ENCODE peak calls at places on chromosome 17, in seven cellular contexts. A, T, F, P, B, C and D are unnamed samples.

GRCh38 chr17:7839199-7839889 is 5.3 kb downstream of the KDM6B start:
- DNase-seq in A (no peak), T (no peak), F (peak; percentile 88), P (no peak), B (no peak), C (no peak), D (no peak)

GRCh38 chr17:79979201-79979840 is 56.4 kb downstream of the TBC1D16 start:
- DNase-seq in A (peak; percentile 11), T (peak; percentile 13), F (no peak), P (no peak), B (no peak), C (no peak), D (no peak)

GRCh38 chr17:56918916-56919315 is 5.1 kb upstream of the TRIM25 start:
- DNase-seq in A (no peak), T (no peak), F (no peak), P (no peak), B (no peak), C (no peak), D (no peak)

GRCh38 chr17:48578616-48579560 is 738 bp upstream of the HOXB4 start:
- DNase-seq in A (no peak), T (no peak), F (no peak), P (no peak), B (no peak), C (no peak), D (no peak)

GRCh38 chr17:45381001-45381400 is 51.7 kb downstream of the ARHGAP27 start:
- DNase-seq in A (no peak), T (no peak), F (no peak), P (no peak), B (peak; percentile 21), C (no peak), D (no peak)

GRCh38 chr17:20218231-20218630 is 209.1 kb downstream of the SPECC1 start:
- DNase-seq in A (no peak), T (no peak), F (no peak), P (no peak), B (no peak), C (no peak), D (no peak)

GRCh38 chr17:64218066-64218465 is 45.0 kb downstream of the TEX2 start:
- DNase-seq in A (no peak), T (no peak), F (no peak), P (no peak), B (no peak), C (no peak), D (no peak)

GRCh38 chr17:1228752-1229353 is 41.4 kb upstream of the BHLHA9 start:
- DNase-seq in A (no peak), T (no peak), F (no peak), P (no peak), B (no peak), C (no peak), D (no peak)

GRCh38 chr17:81247339-81247990 is 8.3 kb downstream of the NDUFAF8 start:
- DNase-seq in A (no peak), T (no peak), F (no peak), P (no peak), B (peak; percentile 31), C (no peak), D (no peak)

GRCh38 chr17:54891176-54891821 is 9.4 kb upstream of the TOM1L1 start:
- DNase-seq in A (peak; percentile 40), T (no peak), F (no peak), P (peak; percentile 61), B (no peak), C (no peak), D (peak; percentile 53)

GRCh38 chr17:6775871-6776405 is at the start of gene FBXO39:
- DNase-seq in A (no peak), T (no peak), F (no peak), P (no peak), B (no peak), C (no peak), D (no peak)

GRCh38 chr17:47895856-47896671 is at the start of gene SP2:
- DNase-seq in A (peak; percentile 100), T (peak; percentile 100), F (peak; percentile 100), P (peak; percentile 100), B (peak; percentile 99), C (peak; percentile 100), D (peak; percentile 100)

GRCh38 chr17:75976175-75976848 is 2.7 kb downstream of the ACOX1 start:
- DNase-seq in A (no peak), T (no peak), F (no peak), P (peak; percentile 89), B (no peak), C (no peak), D (peak; percentile 20)

GRCh38 chr17:9108166-9108565 is 86.9 kb downstream of the NTN1 start:
- DNase-seq in A (no peak), T (no peak), F (no peak), P (no peak), B (no peak), C (no peak), D (no peak)

GRCh38 chr17:70137451-70138230 is 31.7 kb upstream of the KCNJ2 start:
- DNase-seq in A (peak; percentile 45), T (peak; percentile 47), F (peak; percentile 32), P (no peak), B (no peak), C (peak; percentile 84), D (peak; percentile 53)

GRCh38 chr17:1736348-1737281 is 6.1 kb upstream of the SERPINF2 start:
- DNase-seq in A (peak; percentile 49), T (peak; percentile 87), F (peak; percentile 52), P (peak; percentile 98), B (peak; percentile 95), C (peak; percentile 49), D (peak; percentile 85)

GRCh38 chr17:11298401-11298800 is 57.4 kb downstream of the SHISA6 start:
- DNase-seq in A (no peak), T (no peak), F (no peak), P (no peak), B (no peak), C (no peak), D (no peak)
- H3K4me1 ChIP-seq in A (no peaks in the 10 kb centered on the region), T (no peaks in the 10 kb centered on the region), F (no peaks in the 10 kb centered on the region), P (no peaks in the 10 kb centered on the region), B (no peaks in the 10 kb centered on the region), C (no peaks in the 10 kb centered on the region), D (no peaks in the 10 kb centered on the region)

GRCh38 chr17:5437721-5438317 is 1.1 kb downstream of the C1QBP start:
- DNase-seq in A (no peak), T (no peak), F (no peak), P (no peak), B (no peak), C (no peak), D (no peak)

GRCh38 chr17:5434984-5435383 is 4.0 kb downstream of the C1QBP start:
- DNase-seq in A (no peak), T (no peak), F (no peak), P (no peak), B (no peak), C (no peak), D (no peak)

GRCh38 chr17:5443728-5444127 is 4.8 kb upstream of the C1QBP start:
- DNase-seq in A (no peak), T (no peak), F (no peak), P (no peak), B (no peak), C (no peak), D (no peak)

GRCh38 chr17:5439446-5439764 is 450 bp upstream of the C1QBP start:
- DNase-seq in A (no peak), T (no peak), F (no peak), P (no peak), B (no peak), C (no peak), D (no peak)

DNA sequence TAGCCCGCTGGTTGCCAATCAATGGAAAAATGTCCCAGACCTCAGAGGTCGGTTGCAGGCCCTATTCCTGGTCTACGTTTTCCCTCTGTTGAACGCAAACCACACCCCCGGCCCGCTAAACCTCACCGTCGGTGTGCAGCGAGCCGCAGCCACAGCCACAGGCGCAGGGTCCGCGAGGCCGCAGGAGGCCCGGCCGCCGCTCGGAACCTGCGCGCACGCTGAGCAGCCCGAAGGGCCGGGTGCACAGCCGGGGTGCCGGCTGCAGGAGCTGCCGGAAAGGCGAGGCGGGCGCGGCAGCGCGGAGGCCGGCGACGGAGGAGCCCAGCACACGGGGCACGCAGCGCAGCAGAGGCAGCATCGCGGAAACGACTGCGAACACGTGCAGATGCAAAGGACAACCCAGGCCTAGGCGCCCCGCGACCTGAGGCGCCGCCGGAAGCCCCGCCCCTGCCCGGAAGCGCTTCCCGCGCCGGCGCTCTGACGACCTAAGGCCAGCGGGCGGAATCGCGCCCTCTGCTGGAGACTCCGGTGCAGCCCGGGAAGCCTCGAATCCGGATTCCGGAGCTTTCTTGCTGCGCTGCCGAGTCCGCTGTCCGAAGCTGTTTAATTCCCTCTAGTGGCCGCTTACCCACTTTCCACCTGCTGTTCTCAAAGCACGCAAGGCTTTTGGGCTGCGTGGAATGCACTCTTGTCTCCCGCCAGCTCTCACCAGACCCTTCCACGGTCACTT is at the start of gene C1QBP:
- DNase-seq in A (peak; percentile 94), T (peak; percentile 93), F (peak; percentile 96), P (peak; percentile 85), B (peak; percentile 94), C (peak; percentile 87), D (peak; percentile 93)
- TF ChIP-seq POLR2A in A (peak; percentile 59), T (peak; percentile 42), F (peak; percentile 54), P (peak; percentile 93), B (peak; percentile 72), C (peak; percentile 64), D (no peak)

DNA sequence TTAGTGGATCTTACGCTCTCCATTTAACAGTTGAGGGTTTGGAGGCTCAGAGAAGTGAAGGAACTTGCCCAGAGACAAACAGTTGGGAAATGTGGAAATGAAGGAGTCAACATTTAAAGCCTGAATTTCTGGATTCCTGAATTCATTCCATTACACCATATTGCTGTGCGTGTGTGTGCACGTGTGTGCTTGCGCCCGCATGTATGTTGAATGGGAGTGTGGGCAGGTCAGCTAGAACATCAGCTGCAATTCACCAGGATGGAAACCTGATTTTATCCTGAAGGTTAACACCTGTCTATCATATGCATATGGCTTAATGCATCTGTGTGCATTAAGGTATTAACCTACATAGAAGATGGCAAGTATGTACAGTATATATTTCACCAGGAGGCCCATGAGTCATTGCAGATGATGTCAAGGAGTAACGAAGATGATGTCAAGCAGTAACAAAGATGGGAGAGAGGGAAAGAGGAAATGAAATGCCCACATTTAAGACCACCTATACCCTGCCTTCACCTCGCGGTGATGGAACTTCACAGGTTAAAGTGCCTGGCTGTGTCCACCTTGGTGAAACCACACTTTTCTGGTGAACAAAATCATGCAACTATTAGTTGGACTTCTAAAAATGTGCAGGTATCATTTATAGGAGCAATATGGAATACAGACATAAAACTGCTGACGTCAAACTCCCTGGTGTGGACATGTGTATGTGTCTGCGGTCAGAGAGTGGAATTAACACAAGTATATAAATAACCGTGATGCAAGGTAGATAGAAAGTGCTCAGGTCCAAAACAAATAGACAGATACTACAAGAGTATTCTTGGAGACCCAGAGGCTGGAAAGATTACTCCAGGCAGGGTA is 832 bp upstream of the ADAP2 start:
- DNase-seq in A (no peak), T (no peak), F (no peak), P (no peak), B (no peak), C (no peak), D (no peak)
- H3K9me3 ChIP-seq in A (no peaks in the 10 kb centered on the region), T (no peaks in the 10 kb centered on the region), F (no peaks in the 10 kb centered on the region), P (no peaks in the 10 kb centered on the region), B (no peaks in the 10 kb centered on the region), C (no peaks in the 10 kb centered on the region), D (no peaks in the 10 kb centered on the region)

DNA sequence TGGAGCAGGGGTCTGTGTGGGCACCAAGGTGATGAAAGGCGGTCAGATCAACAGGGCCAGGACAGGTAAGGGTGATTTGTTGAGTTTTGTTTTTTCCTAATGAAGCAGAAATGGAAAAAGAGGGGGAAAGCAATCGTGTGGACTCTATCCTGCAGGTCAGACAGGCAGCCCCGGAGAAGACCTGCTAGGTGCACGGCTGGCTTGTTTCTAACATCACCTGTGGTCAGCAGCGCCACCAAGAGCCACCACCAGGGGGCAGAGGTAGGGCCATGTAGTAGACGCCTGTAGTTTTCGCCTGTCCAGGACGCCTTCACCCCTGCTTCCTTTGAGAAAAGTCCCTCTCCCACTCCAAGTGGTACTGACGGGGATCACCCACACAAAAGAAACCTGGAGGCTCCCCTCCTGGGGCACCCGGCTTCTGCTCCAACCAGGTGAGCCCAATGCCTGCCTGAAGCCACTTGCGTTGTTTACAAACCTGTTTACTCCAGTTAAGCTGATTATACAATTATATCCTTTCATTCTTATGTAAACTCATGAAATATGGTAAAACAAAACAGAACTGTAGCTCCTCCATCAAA is 54.2 kb upstream of the SEC14L1 start:
- DNase-seq in A (peak; percentile 97), T (peak; percentile 79), F (peak; percentile 92), P (peak; percentile 77), B (peak; percentile 89), C (peak; percentile 97), D (peak; percentile 89)
- H3K4me1 ChIP-seq in A (peaks cover 32% of the 10 kb centered on the region), T (peaks cover 4% of the 10 kb centered on the region), F (peaks cover 33% of the 10 kb centered on the region), P (peaks cover 47% of the 10 kb centered on the region), B (no peaks in the 10 kb centered on the region), C (no peaks in the 10 kb centered on the region), D (peaks cover 24% of the 10 kb centered on the region)